ENCODE peak calls at places on chromosomes 1 and 21, in seven cellular contexts. B, W, O, Q, Z, R and H are unnamed samples.

GRCh38 chr1:228335406-228336307 is 71.0 kb downstream of the TRIM11 start:
- DNase-seq in B (no peak), W (no peak), O (no peak), Q (peak; percentile 13), Z (no peak), R (no peak), H (no peak)

GRCh38 chr1:208534604-208534907 is 290.4 kb upstream of the PLXNA2 start:
- DNase-seq in B (no peak), W (no peak), O (no peak), Q (no peak), Z (no peak), R (no peak), H (no peak)

GRCh38 chr1:46488343-46489168 is 1.1 kb upstream of the DMBX1 start:
- DNase-seq in B (no peak), W (peak; percentile 15), O (no peak), Q (no peak), Z (peak; percentile 76), R (no peak), H (no peak)

GRCh38 chr1:156126043-156126700 is 11.7 kb downstream of the LMNA start:
- DNase-seq in B (peak; percentile 90), W (peak; percentile 98), O (peak; percentile 79), Q (peak; percentile 95), Z (no peak), R (peak; percentile 79), H (no peak)

GRCh38 chr1:190475394-190476250 is 2.0 kb downstream of the BRINP3 start:
- DNase-seq in B (no peak), W (peak; percentile 27), O (no peak), Q (no peak), Z (peak; percentile 41), R (peak; percentile 66), H (no peak)

GRCh38 chr1:31765041-31765467 is 914 bp upstream of the ADGRB2 start:
- DNase-seq in B (no peak), W (no peak), O (no peak), Q (no peak), Z (peak; percentile 68), R (no peak), H (peak; percentile 52)

GRCh38 chr1:228163004-228163753 is 2.4 kb upstream of the IBA57 start:
- DNase-seq in B (peak; percentile 53), W (no peak), O (peak; percentile 5), Q (peak; percentile 63), Z (no peak), R (no peak), H (no peak)

GRCh38 chr1:40344597-40344996 is 27.5 kb upstream of the COL9A2 start:
- DNase-seq in B (no peak), W (peak; percentile 53), O (no peak), Q (peak; percentile 43), Z (no peak), R (no peak), H (peak; percentile 38)

GRCh38 chr1:65825736-65826135 is 33.0 kb downstream of the PDE4B start:
- DNase-seq in B (no peak), W (peak; percentile 85), O (no peak), Q (no peak), Z (no peak), R (no peak), H (no peak)

GRCh38 chr1:3799976-3800685 is 3.8 kb upstream of the LRRC47 start:
- DNase-seq in B (no peak), W (no peak), O (no peak), Q (no peak), Z (no peak), R (no peak), H (no peak)

GRCh38 chr1:230661976-230662375 is 19.7 kb downstream of the COG2 start:
- DNase-seq in B (no peak), W (no peak), O (no peak), Q (no peak), Z (no peak), R (no peak), H (no peak)

GRCh38 chr1:91851130-91852010 is 34.6 kb downstream of the TGFBR3 start:
- DNase-seq in B (no peak), W (peak; percentile 96), O (no peak), Q (peak; percentile 97), Z (no peak), R (peak; percentile 89), H (no peak)

GRCh38 chr1:218384576-218384975 is 39.4 kb downstream of the TGFB2 start:
- DNase-seq in B (no peak), W (no peak), O (no peak), Q (no peak), Z (no peak), R (no peak), H (no peak)

GRCh38 chr1:220717800-220718640 is 27.9 kb downstream of the C1orf115 start:
- DNase-seq in B (no peak), W (no peak), O (no peak), Q (no peak), Z (no peak), R (no peak), H (no peak)

GRCh38 chr1:202361224-202361623 is 12.7 kb downstream of the PPP1R12B start:
- DNase-seq in B (no peak), W (no peak), O (no peak), Q (no peak), Z (no peak), R (no peak), H (no peak)

GRCh38 chr1:214404154-214404553 is 123.2 kb downstream of the SMYD2 start:
- DNase-seq in B (peak; percentile 70), W (peak; percentile 71), O (no peak), Q (no peak), Z (no peak), R (no peak), H (no peak)

GRCh38 chr1:115976900-115977480 is 677 bp downstream of the SLC22A15 start:
- DNase-seq in B (peak; percentile 35), W (peak; percentile 3), O (no peak), Q (peak; percentile 29), Z (peak; percentile 16), R (no peak), H (no peak)

GRCh38 chr1:155003227-155003765 is 694 bp downstream of the ZBTB7B start:
- DNase-seq in B (no peak), W (peak; percentile 22), O (peak; percentile 40), Q (peak; percentile 52), Z (peak; percentile 62), R (peak; percentile 52), H (peak; percentile 20)

GRCh38 chr1:155001688-155002474 is 721 bp upstream of the ZBTB7B start:
- DNase-seq in B (peak; percentile 93), W (peak; percentile 99), O (peak; percentile 98), Q (peak; percentile 100), Z (peak; percentile 99), R (peak; percentile 100), H (peak; percentile 99)

GRCh38 chr1:155001438-155001687 is 1.2 kb upstream of the ZBTB7B start:
- DNase-seq in B (peak; percentile 68), W (no peak), O (no peak), Q (no peak), Z (no peak), R (no peak), H (no peak)

GRCh38 chr1:155003766-155004351 is 1.3 kb downstream of the ZBTB7B start:
- DNase-seq in B (no peak), W (peak; percentile 61), O (peak; percentile 55), Q (peak; percentile 85), Z (peak; percentile 59), R (peak; percentile 81), H (peak; percentile 70)

DNA sequence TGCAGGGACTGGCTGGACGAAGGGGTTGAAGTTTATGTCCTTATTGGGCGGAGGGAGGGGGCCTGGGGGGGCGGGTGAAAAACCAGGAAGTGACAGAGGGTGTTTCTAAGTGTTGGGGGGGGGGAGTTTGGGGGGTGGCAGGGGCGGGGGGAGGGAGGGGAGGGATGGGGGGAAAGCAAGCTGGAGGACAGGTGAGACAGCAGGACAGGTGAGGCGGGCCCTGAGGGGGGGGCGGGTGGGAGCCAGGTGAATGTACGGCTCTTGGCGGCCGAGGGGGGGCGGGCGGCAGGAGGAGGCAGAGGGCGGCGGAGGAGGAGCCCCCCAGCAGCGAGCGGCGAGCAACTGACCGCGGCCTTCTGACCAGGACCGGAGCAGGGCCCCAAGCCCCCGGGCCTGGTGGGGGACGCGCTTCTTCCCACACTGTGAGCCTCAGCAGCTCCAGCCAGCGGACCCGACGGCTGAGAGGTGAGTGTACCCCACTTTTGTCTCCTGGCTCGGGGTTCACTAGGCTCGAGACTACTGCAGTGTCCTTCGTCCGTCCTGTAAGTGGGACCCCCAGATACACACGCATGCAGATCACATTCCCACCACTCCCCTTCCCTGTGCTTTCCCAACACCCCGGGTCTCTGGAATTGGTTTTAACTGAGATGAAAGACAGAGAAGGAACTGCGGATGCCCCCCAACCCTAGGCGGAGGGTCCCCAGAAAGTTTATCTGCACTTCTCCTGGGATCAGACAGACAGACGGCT is at the start of gene ZBTB7B:
- DNase-seq in B (no peak), W (peak; percentile 25), O (peak; percentile 59), Q (peak; percentile 60), Z (peak; percentile 59), R (peak; percentile 59), H (peak; percentile 81)
- TF ChIP-seq CTCF in B (no peak), W (no peak), O (no peak), Q (no peak), Z (no peak), R (no peak), H (no peak)

GRCh38 chr1:200540281-200540680 is 80.3 kb downstream of the KIF14 start:
- DNase-seq in B (no peak), W (no peak), O (no peak), Q (no peak), Z (no peak), R (no peak), H (no peak)

GRCh38 chr1:200530551-200531261 is 89.8 kb downstream of the KIF14 start:
- DNase-seq in B (no peak), W (no peak), O (no peak), Q (no peak), Z (no peak), R (no peak), H (no peak)

DNA sequence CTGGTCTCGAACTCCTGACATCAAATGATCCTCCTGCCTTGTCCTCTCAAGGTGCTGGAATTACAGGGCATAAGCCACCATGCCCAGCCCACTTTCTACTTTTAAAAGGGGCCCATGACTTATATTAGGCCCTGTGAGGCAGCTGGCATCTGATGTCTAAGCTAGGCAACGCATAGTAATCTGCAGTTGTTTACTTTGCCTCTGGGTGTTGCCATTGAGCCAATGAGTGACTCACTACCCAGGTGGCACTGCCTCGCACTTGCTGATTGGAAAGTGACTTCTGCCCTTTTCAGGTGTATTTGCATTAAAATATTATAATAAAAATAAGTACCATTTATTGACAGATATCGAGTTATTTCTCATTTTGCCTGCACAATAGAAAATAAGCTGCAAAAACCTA is 84.9 kb downstream of the KIF14 start:
- DNase-seq in B (peak; percentile 50), W (peak; percentile 23), O (no peak), Q (no peak), Z (peak; percentile 31), R (peak; percentile 38), H (peak; percentile 21)
- TF ChIP-seq CTCF in B (peak; percentile 69), W (no peak), O (peak; percentile 62), Q (no peak), Z (peak; percentile 40), R (peak; percentile 26), H (no peak)

GRCh38 chr1:20087668-20088067 is 17.7 kb downstream of the PLA2G5 start:
- DNase-seq in B (no peak), W (no peak), O (no peak), Q (no peak), Z (no peak), R (no peak), H (no peak)
- TF ChIP-seq CTCF in B (peak; percentile 19), W (peak; percentile 5), O (peak; percentile 63), Q (peak; percentile 16), Z (peak; percentile 42), R (no peak), H (no peak)

DNA sequence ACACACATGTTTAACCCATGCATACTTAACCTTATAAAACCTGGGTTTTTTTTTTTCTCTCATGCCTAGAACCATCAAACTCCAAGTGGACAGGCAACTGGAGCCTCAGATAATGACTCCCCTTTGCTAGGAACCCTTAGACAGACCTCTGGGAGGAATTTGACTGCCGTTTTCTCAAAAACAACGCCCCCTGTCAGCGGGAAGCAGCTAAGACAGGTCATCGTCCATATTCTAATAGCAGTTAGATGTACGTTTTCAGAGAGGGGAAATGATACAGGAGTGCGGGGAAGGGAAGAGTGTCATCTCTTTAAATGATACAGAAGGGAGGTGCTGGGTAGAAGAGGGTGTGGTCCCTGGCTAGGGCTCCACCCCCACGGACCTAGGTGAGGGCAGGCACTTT is 34.7 kb downstream of the LRRC3 start:
- DNase-seq in B (no peak), W (no peak), O (no peak), Q (no peak), Z (peak; percentile 45), R (no peak), H (no peak)
- TF ChIP-seq CTCF in B (no peak), W (peak; percentile 13), O (peak; percentile 6), Q (no peak), Z (peak; percentile 57), R (no peak), H (no peak)